ENCODE peak calls at places on chromosomes 16 and 17, in nine cellular contexts. D is HEK293T; O is activated CD4-positive, alpha-beta T cell treated with anti-CD3 and anti-CD28 coated beads for 24 hours; Q is DMS79 treated with DMSO at 0.1 percent for 48 hours; E is NCI-H1105; K is activated naive CD8-positive, alpha-beta T cell treated with anti-CD3 and anti-CD28 coated beads, Interleukin-2, amount 50 U/mL, for 24 hours; J is naive thymus-derived CD8-positive, alpha-beta T cell; X is activated T-helper 9 cell treated with anti-CD3 and anti-CD28 coated beads, Interleukin-2, amount 50 U/mL, for 16 hours; M is NCI-H1092 treated with DMSO at 0.1 percent for 48 hours. S is an unnamed sample.

GRCh38 chr17:43434902-43435319 is 36.1 kb downstream of the ARL4D start:
- DNase-seq in X (no peak), J (no peak), D (no peak), Q (no peak), M (no peak), E (no peak), K (no peak), O (no peak), S (no peak)

GRCh38 chr16:49781401-49781800 is 74.5 kb downstream of the ZNF423 start:
- DNase-seq in K (no peak), X (no peak), Q (no peak), M (no peak), D (no peak), J (no peak), O (no peak), E (no peak), S (no peak)

GRCh38 chr17:10216213-10216982 is 18.0 kb upstream of the GAS7 start:
- DNase-seq in Q (no peak), E (no peak), M (no peak), K (no peak), X (no peak), J (no peak), O (no peak), D (no peak), S (no peak)

GRCh38 chr16:85781685-85782370 is 17.5 kb downstream of the EMC8 start:
- DNase-seq in E (peak; percentile 8), X (no peak), J (no peak), D (no peak), K (no peak), O (no peak), M (peak; percentile 56), Q (peak; percentile 55), S (no peak)

GRCh38 chr17:42474270-42474669 is 15.6 kb downstream of the ATP6V0A1 start:
- DNase-seq in X (no peak), J (no peak), M (no peak), E (no peak), K (no peak), O (no peak), D (no peak), Q (no peak), S (no peak)

GRCh38 chr16:86985656-86986030 is 331.5 kb downstream of the C16orf95 start:
- DNase-seq in E (no peak), D (no peak), M (no peak), J (no peak), X (no peak), K (no peak), O (no peak), Q (no peak), S (no peak)

GRCh38 chr17:69508814-69509213 is 94.3 kb downstream of the MAP2K6 start:
- DNase-seq in E (no peak), J (no peak), K (no peak), M (no peak), O (no peak), D (no peak), Q (no peak), X (no peak), S (no peak)

GRCh38 chr17:38702900-38703741 is 2.0 kb upstream of the MLLT6 start:
- DNase-seq in O (no peak), E (no peak), Q (no peak), D (no peak), X (no peak), J (no peak), M (no peak), K (peak; percentile 56), S (no peak)

GRCh38 chr16:66382171-66382965 is 15.9 kb downstream of the CDH5 start:
- DNase-seq in D (no peak), J (no peak), X (no peak), K (no peak), E (no peak), Q (no peak), O (no peak), M (no peak), S (no peak)

GRCh38 chr16:70721202-70721963 is 35.5 kb upstream of the MTSS2 start:
- DNase-seq in X (no peak), E (no peak), D (no peak), M (no peak), K (no peak), J (no peak), Q (no peak), O (no peak), S (no peak)

GRCh38 chr17:57455063-57455914 is 199.0 kb downstream of the MSI2 start:
- DNase-seq in Q (no peak), K (peak; percentile 42), J (no peak), E (no peak), M (no peak), D (no peak), O (no peak), X (no peak), S (no peak)

GRCh38 chr17:81846743-81847689 is 12.2 kb upstream of the PPP1R27 start:
- DNase-seq in E (no peak), Q (no peak), M (no peak), J (no peak), K (no peak), D (no peak), O (no peak), X (no peak), S (no peak)

GRCh38 chr17:30559656-30560055 is 82.4 kb downstream of the GOSR1 start:
- DNase-seq in O (no peak), D (no peak), J (no peak), E (no peak), M (no peak), K (no peak), X (no peak), Q (no peak), S (no peak)

GRCh38 chr16:85317704-85318103 is 205.4 kb upstream of the CIBAR2 start:
- DNase-seq in Q (no peak), X (no peak), K (no peak), D (no peak), E (no peak), M (no peak), O (no peak), J (no peak), S (no peak)

GRCh38 chr16:88533945-88534641 is 36.1 kb upstream of the ZC3H18 start:
- DNase-seq in O (peak; percentile 68), E (peak; percentile 27), M (peak; percentile 48), X (peak; percentile 76), J (peak; percentile 69), K (peak; percentile 84), Q (no peak), D (peak; percentile 72), S (no peak)

GRCh38 chr17:73283841-73284282 is 22.2 kb upstream of the CPSF4L start:
- DNase-seq in M (no peak), Q (no peak), J (no peak), X (no peak), E (no peak), O (no peak), D (no peak), K (no peak), S (peak; percentile 9)

GRCh38 chr16:11583171-11583570 is 3.5 kb downstream of the LITAF start:
- DNase-seq in J (no peak), M (no peak), X (no peak), Q (no peak), D (no peak), K (no peak), O (no peak), E (no peak), S (no peak)

GRCh38 chr16:49980166-49980565 is 44.9 kb upstream of the CNEP1R1 start:
- DNase-seq in K (no peak), M (no peak), J (no peak), Q (no peak), D (no peak), O (no peak), X (no peak), E (no peak), S (no peak)

GRCh38 chr16:83113317-83113716 is 486.5 kb downstream of the CDH13 start:
- DNase-seq in Q (no peak), K (no peak), X (no peak), D (peak; percentile 27), E (peak; percentile 1), J (no peak), O (no peak), M (peak; percentile 60), S (no peak)

GRCh38 chr16:56848056-56848936 is 16.7 kb upstream of the SLC12A3 start:
- DNase-seq in Q (no peak), K (no peak), X (no peak), M (no peak), D (no peak), J (no peak), E (no peak), O (no peak), S (no peak)

GRCh38 chr17:80629298-80630028 is 84.8 kb downstream of the RPTOR start:
- DNase-seq in M (no peak), X (no peak), J (no peak), O (no peak), K (no peak), E (no peak), Q (no peak), D (no peak), S (no peak)

GRCh38 chr17:7355053-7355452 is at the start of gene TMEM95:
- DNase-seq in O (no peak), Q (no peak), M (no peak), K (no peak), E (no peak), J (no peak), X (no peak), D (no peak), S (no peak)

GRCh38 chr17:18356624-18357023 is 6.7 kb downstream of the SHMT1 start:
- DNase-seq in X (no peak), M (no peak), J (no peak), D (no peak), Q (no peak), E (no peak), K (no peak), O (no peak), S (no peak)

GRCh38 chr17:7912927-7913524 is 3.1 kb downstream of the RNF227 start:
- DNase-seq in K (no peak), M (peak; percentile 28), X (no peak), E (peak; percentile 37), Q (peak; percentile 50), J (peak; percentile 31), D (peak; percentile 64), O (no peak), S (peak; percentile 21)

GRCh38 chr16:67230809-67231660 is 4.1 kb downstream of the TMEM208 start:
- DNase-seq in O (no peak), Q (no peak), X (no peak), E (no peak), K (no peak), M (no peak), D (no peak), J (no peak), S (no peak)

GRCh38 chr17:10311131-10311530 is 61.7 kb downstream of the MYH13 start:
- DNase-seq in M (no peak), E (no peak), D (no peak), O (no peak), K (no peak), J (no peak), Q (no peak), X (no peak), S (no peak)

GRCh38 chr16:80317132-80318098 is 223.4 kb upstream of the DYNLRB2 start:
- DNase-seq in X (no peak), Q (no peak), M (no peak), E (no peak), K (no peak), D (peak; percentile 48), J (no peak), O (no peak), S (no peak)

GRCh38 chr16:73418746-73419145 is 370.8 kb upstream of the ZFHX3 start:
- DNase-seq in X (no peak), J (no peak), D (no peak), K (no peak), M (no peak), O (no peak), E (no peak), Q (no peak), S (no peak)

GRCh38 chr17:80101160-80101945 is at the start of gene GAA:
- DNase-seq in E (peak; percentile 79), O (peak; percentile 80), K (peak; percentile 91), D (peak; percentile 99), M (peak; percentile 85), X (peak; percentile 84), Q (peak; percentile 37), J (peak; percentile 80), S (peak; percentile 74)

GRCh38 chr16:72853575-72853974 is 194.4 kb downstream of the ZFHX3 start:
- DNase-seq in Q (no peak), M (no peak), O (no peak), E (no peak), K (no peak), X (no peak), J (no peak), D (no peak), S (no peak)

GRCh38 chr17:73768691-73769090 is 124.4 kb upstream of the SDK2 start:
- DNase-seq in X (no peak), Q (no peak), M (no peak), K (no peak), J (no peak), D (no peak), O (no peak), E (no peak), S (no peak)

S was measured in COR-L47.